ENCODE peak calls at places on chromosome 14, in four cellular contexts. G, Y, D and P are unnamed samples.
A peak's percentile ranks its signal among the peaks of the same experiment; 100 is the strongest.

GRCh38 chr14:63435838-63436237 is 107.3 kb downstream of the PPP2R5E start:
- DNase-seq in G (peak; percentile 59), Y (no peak), D (peak; percentile 54), P (no peak)

GRCh38 chr14:66624319-66624937 is 116.5 kb downstream of the GPHN start:
- DNase-seq in D (peak; percentile 27), G (no peak), Y (no peak), P (no peak)

GRCh38 chr14:64244279-64244678 is 49.9 kb downstream of the ESR2 start:
- DNase-seq in Y (no peak), G (no peak), D (no peak), P (no peak)

GRCh38 chr14:65224799-65225198 is 122.5 kb upstream of the MAX start:
- DNase-seq in D (no peak), Y (no peak), G (no peak), P (no peak)

GRCh38 chr14:47256968-47257367 is 418.4 kb downstream of the MDGA2 start:
- DNase-seq in Y (no peak), G (no peak), D (no peak), P (no peak)

GRCh38 chr14:65604535-65604934 is 192.0 kb downstream of the FUT8 start:
- DNase-seq in G (no peak), D (no peak), Y (no peak), P (no peak)

GRCh38 chr14:29462271-29462670 is 465.4 kb downstream of the PRKD1 start:
- DNase-seq in D (no peak), Y (no peak), G (no peak), P (no peak)

GRCh38 chr14:92646952-92647461 is 101.4 kb downstream of the LGMN start:
- DNase-seq in D (no peak), G (peak; percentile 67), Y (no peak), P (no peak)

GRCh38 chr14:95291859-95292542 is 27.7 kb downstream of the CLMN start:
- DNase-seq in D (peak; percentile 54), Y (no peak), G (peak; percentile 52), P (peak; percentile 44)

GRCh38 chr14:32019271-32019670 is 57.8 kb upstream of the ARHGAP5 start:
- DNase-seq in G (no peak), Y (no peak), D (no peak), P (no peak)

GRCh38 chr14:58572092-58572853 is 65.5 kb upstream of the DACT1 start:
- DNase-seq in G (peak; percentile 22), Y (no peak), D (no peak), P (peak; percentile 80)

GRCh38 chr14:51335521-51335920 is 95.5 kb downstream of the TMX1 start:
- DNase-seq in D (no peak), G (no peak), Y (no peak), P (no peak)

GRCh38 chr14:20986811-20987210 is 3.0 kb upstream of the METTL17 start:
- DNase-seq in Y (no peak), G (peak; percentile 86), D (no peak), P (peak; percentile 97)

GRCh38 chr14:60064491-60065072 is 27.1 kb upstream of the PCNX4 start:
- DNase-seq in Y (peak; percentile 29), D (peak; percentile 59), G (no peak), P (no peak)

GRCh38 chr14:76884853-76885276 is 58.7 kb downstream of the LRRC74A start:
- DNase-seq in G (no peak), Y (no peak), D (no peak), P (no peak)
- H3K4me3 ChIP-seq in G (no peak overlapping the region), Y (no peak overlapping the region), D (no peak overlapping the region), P (no peak overlapping the region)

DNA sequence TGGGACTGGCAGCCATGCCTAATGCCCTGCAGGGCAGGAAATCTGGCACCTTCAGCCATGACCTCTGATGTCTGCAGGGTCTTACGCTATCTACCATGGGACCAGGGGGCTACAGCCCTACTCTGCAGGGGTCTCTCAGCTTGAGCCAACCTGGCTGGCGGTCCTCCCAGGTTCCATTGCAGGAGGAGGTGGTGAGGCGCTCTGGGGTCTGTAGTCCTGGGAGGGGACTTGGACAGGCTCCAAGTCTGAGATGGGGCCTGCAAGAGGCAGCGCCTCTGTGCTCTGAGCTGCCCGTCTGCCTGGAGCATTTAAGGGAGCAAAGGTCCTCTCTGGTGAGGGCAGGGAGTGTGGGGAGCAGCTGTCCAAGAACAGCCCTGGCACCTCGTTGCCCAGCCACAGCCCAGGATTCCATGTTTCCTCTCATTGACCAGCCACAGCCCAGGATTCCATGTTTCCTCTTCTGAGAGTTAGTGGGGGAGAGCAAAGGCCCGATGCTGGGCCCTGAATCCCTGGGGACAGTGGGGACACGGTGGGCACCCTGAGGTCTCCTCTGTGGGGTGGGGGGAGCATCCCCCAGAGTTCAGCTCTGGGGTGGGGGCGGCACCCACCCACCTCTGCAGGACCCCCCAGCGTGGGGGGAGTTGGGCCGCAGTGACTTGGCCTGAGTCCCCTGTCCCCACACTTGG is 678 bp downstream of the PLD4 start:
- DNase-seq in Y (no peak), D (no peak), G (no peak), P (no peak)
- H3K4me3 ChIP-seq in Y (no peak overlapping the region), D (peak overlapping the region; percentile 16), G (no peak overlapping the region), P (no peak overlapping the region)

GRCh38 chr14:79334272-79334671 is 877.0 kb downstream of the DIO2 start:
- DNase-seq in G (no peak), Y (no peak), D (no peak), P (no peak)
- H3K4me3 ChIP-seq in G (no peak overlapping the region), Y (no peak overlapping the region), D (no peak overlapping the region), P (no peak overlapping the region)

DNA sequence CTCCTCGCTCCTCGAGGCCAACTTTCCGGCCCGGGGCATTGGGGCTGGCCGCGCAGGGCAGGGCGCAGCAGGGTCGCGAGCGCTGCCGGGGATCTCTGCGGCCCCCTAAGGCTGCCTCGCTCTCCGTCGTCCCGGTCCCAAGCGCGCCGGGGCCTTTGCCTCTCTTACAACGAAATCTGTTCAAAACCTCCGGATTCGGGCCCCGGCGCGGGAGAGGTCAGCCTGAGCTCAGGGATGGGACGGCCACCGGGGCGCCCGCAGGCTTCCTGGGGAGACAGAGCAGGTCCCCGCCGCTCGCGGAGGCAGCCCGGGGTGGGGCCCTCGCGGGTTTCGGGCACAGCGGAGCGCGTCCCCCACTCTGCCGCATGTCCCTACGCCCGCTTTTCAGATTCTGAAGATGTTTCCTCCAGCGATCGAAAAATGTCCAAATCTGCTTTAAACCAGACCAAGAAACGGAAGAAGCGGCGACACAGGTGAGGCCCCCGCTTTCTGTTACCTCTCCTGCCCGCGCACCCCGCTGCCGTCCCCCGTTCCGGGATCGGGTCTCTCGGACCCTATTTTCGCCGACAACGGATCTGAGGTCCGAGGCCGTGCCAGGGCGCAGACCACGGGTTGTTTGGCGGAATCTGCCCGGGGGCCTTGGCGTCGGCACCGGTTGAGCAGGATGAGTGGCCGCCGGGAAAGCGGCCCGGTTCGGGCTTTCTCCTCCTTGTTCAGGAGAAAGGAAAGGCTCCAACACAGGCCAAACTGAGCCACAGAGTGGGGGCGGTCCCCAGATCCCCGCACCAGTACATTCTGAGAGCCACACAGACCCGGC is 1.8 kb downstream of the VSX2 start:
- DNase-seq in Y (no peak), G (no peak), D (no peak), P (no peak)
- H3K4me3 ChIP-seq in Y (peak overlapping the region; percentile 32), G (no peak overlapping the region), D (no peak overlapping the region), P (peak overlapping the region; percentile 10)

GRCh38 chr14:61476737-61477410 is 155.5 kb downstream of the PRKCH start:
- DNase-seq in D (peak; percentile 90), Y (peak; percentile 91), G (peak; percentile 95), P (peak; percentile 86)

GRCh38 chr14:61477845-61478438 is 156.6 kb downstream of the PRKCH start:
- DNase-seq in G (no peak), D (peak; percentile 82), Y (no peak), P (no peak)

GRCh38 chr14:61480704-61481285 is 159.4 kb downstream of the PRKCH start:
- DNase-seq in D (no peak), G (no peak), Y (no peak), P (no peak)

GRCh38 chr14:61479746-61480502 is 158.5 kb downstream of the PRKCH start:
- DNase-seq in G (no peak), Y (no peak), D (no peak), P (no peak)

DNA sequence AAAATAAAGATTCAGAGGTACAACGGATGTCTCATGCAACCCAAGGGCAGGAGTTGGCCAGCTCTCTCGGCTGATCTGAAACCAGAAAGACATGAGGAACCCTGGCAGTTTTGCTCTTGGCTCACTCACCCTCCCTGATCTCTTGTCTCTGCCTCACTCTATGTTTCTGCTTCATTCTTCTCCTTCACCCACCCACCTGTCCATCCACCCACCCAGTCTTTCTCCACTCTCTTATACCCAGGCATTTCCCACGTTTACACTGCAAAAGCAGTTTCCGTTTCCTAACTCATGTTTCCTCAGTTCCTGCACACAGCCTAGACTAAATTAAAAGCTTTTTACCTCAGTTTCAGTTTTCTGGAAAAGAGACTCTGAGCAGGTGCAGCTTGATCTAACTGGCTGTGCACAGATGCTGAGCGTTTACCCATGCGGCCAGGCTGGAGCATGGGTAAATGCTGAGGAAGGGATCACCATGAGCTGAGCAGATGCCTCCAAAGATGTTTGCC is 157.6 kb downstream of the PRKCH start:
- DNase-seq in G (no peak), D (peak; percentile 80), Y (no peak), P (no peak)
- H3K4me3 ChIP-seq in G (no peak overlapping the region), D (peak overlapping the region; percentile 56), Y (no peak overlapping the region), P (no peak overlapping the region)